ENCODE peak calls at places on chromosome X, in eight cellular contexts. I, N, B, R, M, Q, K and T are unnamed samples.

GRCh38 chrX:3962511-3963350 is 249.3 kb upstream of the PRKX start:
- DNase-seq in I (no peak), N (peak; percentile 10), B (no peak), R (no peak), M (no peak), Q (no peak), K (peak; percentile 13), T (no peak)

GRCh38 chrX:97787849-97788248 is 904.1 kb downstream of the RPA4 start:
- DNase-seq in I (no peak), N (peak; percentile 10), B (no peak), R (no peak), M (no peak), Q (no peak), K (no peak), T (peak; percentile 33)

GRCh38 chrX:13048265-13048664 is 3.8 kb upstream of the FAM9C start:
- DNase-seq in I (no peak), N (peak; percentile 58), B (no peak), R (no peak), M (no peak), Q (no peak), K (peak; percentile 37), T (no peak)

GRCh38 chrX:121579016-121579760 is 531.8 kb downstream of the GLUD2 start:
- DNase-seq in I (no peak), N (no peak), B (no peak), R (no peak), M (no peak), Q (no peak), K (peak; percentile 27), T (no peak)

GRCh38 chrX:71103110-71103983 is 3.2 kb downstream of the CXorf65 start:
- DNase-seq in I (peak; percentile 46), N (peak; percentile 81), B (no peak), R (no peak), M (no peak), Q (no peak), K (no peak), T (peak; percentile 57)

GRCh38 chrX:140343226-140343873 is 161.5 kb downstream of the SOX3 start:
- DNase-seq in I (no peak), N (no peak), B (no peak), R (no peak), M (no peak), Q (no peak), K (peak; percentile 1), T (no peak)

GRCh38 chrX:41412261-41413167 is 34.6 kb upstream of the NYX start:
- DNase-seq in I (peak; percentile 47), N (no peak), B (no peak), R (no peak), M (peak; percentile 80), Q (no peak), K (no peak), T (no peak)

GRCh38 chrX:57565198-57565597 is 26.6 kb upstream of the ZXDB start:
- DNase-seq in I (no peak), N (no peak), B (no peak), R (no peak), M (no peak), Q (no peak), K (no peak), T (no peak)

GRCh38 chrX:85037114-85037513 is 33.4 kb downstream of the APOOL start:
- DNase-seq in I (no peak), N (no peak), B (no peak), R (no peak), M (no peak), Q (no peak), K (no peak), T (no peak)

GRCh38 chrX:151825927-151826471 is 86.7 kb upstream of the MAGEA4 start:
- DNase-seq in I (no peak), N (peak; percentile 22), B (no peak), R (no peak), M (no peak), Q (peak; percentile 48), K (peak; percentile 85), T (no peak)

GRCh38 chrX:136880452-136881013 is at the start of gene RBMX:
- DNase-seq in I (peak; percentile 85), N (peak; percentile 96), B (peak; percentile 86), R (peak; percentile 75), M (peak; percentile 89), Q (peak; percentile 72), K (peak; percentile 93), T (peak; percentile 86)

GRCh38 chrX:840556-840955 is 210.0 kb downstream of the SHOX start:
- DNase-seq in I (no peak), N (no peak), B (no peak), R (no peak), M (no peak), Q (no peak), K (no peak), T (no peak)

GRCh38 chrX:3576886-3577516 is 136.4 kb downstream of the PRKX start:
- DNase-seq in I (no peak), N (no peak), B (no peak), R (no peak), M (no peak), Q (no peak), K (peak; percentile 28), T (no peak)

GRCh38 chrX:133391116-133391515 is 24.2 kb downstream of the GPC4 start:
- DNase-seq in I (no peak), N (no peak), B (no peak), R (no peak), M (no peak), Q (no peak), K (no peak), T (no peak)

GRCh38 chrX:110732274-110732673 is 63.3 kb downstream of the CHRDL1 start:
- DNase-seq in I (no peak), N (no peak), B (no peak), R (no peak), M (no peak), Q (no peak), K (no peak), T (no peak)

GRCh38 chrX:112631892-112632291 is 47.8 kb downstream of the LHFPL1 start:
- DNase-seq in I (no peak), N (no peak), B (no peak), R (no peak), M (no peak), Q (no peak), K (no peak), T (no peak)

GRCh38 chrX:139211568-139212182 is 318.9 kb upstream of the F9 start:
- DNase-seq in I (no peak), N (no peak), B (no peak), R (no peak), M (no peak), Q (no peak), K (no peak), T (no peak)

GRCh38 chrX:29435396-29435795 is 780.0 kb upstream of the MAGEB2 start:
- DNase-seq in I (no peak), N (no peak), B (no peak), R (no peak), M (no peak), Q (no peak), K (no peak), T (no peak)

GRCh38 chrX:140664939-140665338 is 44.6 kb upstream of the LINC00632 start:
- DNase-seq in I (no peak), N (peak; percentile 11), B (no peak), R (no peak), M (no peak), Q (no peak), K (peak; percentile 1), T (no peak)

GRCh38 chrX:44651347-44651746 is 108.7 kb upstream of the FUNDC1 start:
- DNase-seq in I (no peak), N (no peak), B (no peak), R (no peak), M (no peak), Q (no peak), K (peak; percentile 3), T (no peak)

GRCh38 chrX:55007633-55008032 is 7.5 kb downstream of the APEX2 start:
- DNase-seq in I (no peak), N (no peak), B (no peak), R (no peak), M (peak; percentile 65), Q (peak; percentile 27), K (peak; percentile 62), T (no peak)

GRCh38 chrX:71998836-71999509 is 88.3 kb downstream of the NHSL2 start:
- DNase-seq in I (no peak), N (peak; percentile 25), B (no peak), R (no peak), M (no peak), Q (no peak), K (peak; percentile 30), T (no peak)

GRCh38 chrX:152929898-152930297 is 32.0 kb downstream of the ZNF185 start:
- DNase-seq in I (no peak), N (no peak), B (peak; percentile 11), R (no peak), M (no peak), Q (no peak), K (no peak), T (no peak)

GRCh38 chrX:70088791-70089190 is 26.5 kb downstream of the OTUD6A start:
- DNase-seq in I (no peak), N (no peak), B (no peak), R (no peak), M (no peak), Q (no peak), K (no peak), T (no peak)

GRCh38 chrX:138847930-138848329 is 136.4 kb upstream of the FGF13 start:
- DNase-seq in I (no peak), N (no peak), B (no peak), R (no peak), M (no peak), Q (no peak), K (no peak), T (no peak)

GRCh38 chrX:4268676-4269075 is 555.2 kb upstream of the PRKX start:
- DNase-seq in I (no peak), N (no peak), B (no peak), R (no peak), M (no peak), Q (no peak), K (no peak), T (no peak)

GRCh38 chrX:153473126-153473525 is 2.8 kb upstream of the HAUS7 start:
- DNase-seq in I (no peak), N (no peak), B (no peak), R (no peak), M (no peak), Q (no peak), K (no peak), T (no peak)

GRCh38 chrX:9961750-9962149 is 5.4 kb upstream of the CLDN34 start:
- DNase-seq in I (no peak), N (no peak), B (no peak), R (no peak), M (no peak), Q (no peak), K (no peak), T (no peak)

GRCh38 chrX:124493984-124494383 is 147.6 kb downstream of the SH2D1A start:
- DNase-seq in I (no peak), N (no peak), B (no peak), R (no peak), M (no peak), Q (no peak), K (no peak), T (no peak)

GRCh38 chrX:18119856-18120255 is 100.8 kb downstream of the BEND2 start:
- DNase-seq in I (no peak), N (no peak), B (no peak), R (no peak), M (no peak), Q (no peak), K (no peak), T (no peak)

GRCh38 chrX:2423293-2423692 is 77.5 kb downstream of the DHRSX start:
- DNase-seq in I (no peak), N (no peak), B (no peak), R (no peak), M (no peak), Q (peak; percentile 13), K (peak; percentile 69), T (no peak)

GRCh38 chrX:134646671-134647070 is 11.6 kb downstream of the PLAC1 start:
- DNase-seq in I (no peak), N (no peak), B (no peak), R (no peak), M (no peak), Q (no peak), K (no peak), T (no peak)

GRCh38 chrX:5681159-5681558 is 547.5 kb downstream of the NLGN4X start:
- DNase-seq in I (no peak), N (peak; percentile 1), B (no peak), R (no peak), M (no peak), Q (no peak), K (no peak), T (no peak)

GRCh38 chrX:14013074-14013473 is 16.6 kb downstream of the GEMIN8 start:
- DNase-seq in I (no peak), N (no peak), B (no peak), R (no peak), M (no peak), Q (no peak), K (no peak), T (no peak)